ENCODE peak calls at places on chromosomes 12 and 14, in seven cellular contexts. One of them, this sample, is unnamed.
A peak's percentile ranks its signal among the peaks of the same experiment; 100 is the strongest.

GRCh38 chr12:98618952-98619351 is 25.5 kb downstream of the SLC25A3 start:
- DNase-seq in RPMI8226: no peak
- DNase-seq in activated T-helper 1 cell treated with Interleukin-2 at 50 U/mL for 16 hours: no peak
- DNase-seq in WTC11: no peak
- DNase-seq in heart left ventricle: no peak
- DNase-seq in HTR-8/SVneo: no peak
- DNase-seq in OCI-M1: peak; percentile 45
- DNase-seq in this sample: no peak

GRCh38 chr14:67764496-67764895 is 51.9 kb downstream of the ZFYVE26 start:
- DNase-seq in OCI-M1: no peak
- DNase-seq in activated T-helper 1 cell treated with Interleukin-2 at 50 U/mL for 16 hours: no peak
- DNase-seq in WTC11: no peak
- DNase-seq in heart left ventricle: no peak
- DNase-seq in RPMI8226: no peak
- DNase-seq in HTR-8/SVneo: no peak
- DNase-seq in this sample: no peak

GRCh38 chr14:80664576-80664975 is 277.0 kb downstream of the CEP128 start:
- DNase-seq in heart left ventricle: no peak
- DNase-seq in RPMI8226: no peak
- DNase-seq in activated T-helper 1 cell treated with Interleukin-2 at 50 U/mL for 16 hours: no peak
- DNase-seq in OCI-M1: no peak
- DNase-seq in WTC11: no peak
- DNase-seq in HTR-8/SVneo: peak; percentile 19
- DNase-seq in this sample: no peak

GRCh38 chr12:31011336-31011735 is 62.3 kb upstream of the DDX11 start:
- DNase-seq in heart left ventricle: no peak
- DNase-seq in OCI-M1: no peak
- DNase-seq in activated T-helper 1 cell treated with Interleukin-2 at 50 U/mL for 16 hours: no peak
- DNase-seq in WTC11: peak; percentile 7
- DNase-seq in RPMI8226: no peak
- DNase-seq in HTR-8/SVneo: no peak
- DNase-seq in this sample: no peak

GRCh38 chr12:121903202-121903601 is 14.6 kb downstream of the PSMD9 start:
- DNase-seq in WTC11: no peak
- DNase-seq in OCI-M1: peak; percentile 7
- DNase-seq in activated T-helper 1 cell treated with Interleukin-2 at 50 U/mL for 16 hours: no peak
- DNase-seq in heart left ventricle: no peak
- DNase-seq in HTR-8/SVneo: no peak
- DNase-seq in RPMI8226: no peak
- DNase-seq in this sample: no peak

GRCh38 chr14:50366115-50366514 is 30.6 kb downstream of the CDKL1 start:
- DNase-seq in WTC11: no peak
- DNase-seq in OCI-M1: no peak
- DNase-seq in activated T-helper 1 cell treated with Interleukin-2 at 50 U/mL for 16 hours: no peak
- DNase-seq in HTR-8/SVneo: no peak
- DNase-seq in heart left ventricle: no peak
- DNase-seq in RPMI8226: no peak
- DNase-seq in this sample: no peak

GRCh38 chr14:90805662-90806548 is 10.3 kb downstream of the TTC7B start:
- DNase-seq in OCI-M1: peak; percentile 46
- DNase-seq in heart left ventricle: no peak
- DNase-seq in activated T-helper 1 cell treated with Interleukin-2 at 50 U/mL for 16 hours: no peak
- DNase-seq in WTC11: no peak
- DNase-seq in RPMI8226: no peak
- DNase-seq in HTR-8/SVneo: no peak
- DNase-seq in this sample: no peak

GRCh38 chr12:76666272-76666845 is 97.6 kb upstream of the ZDHHC17 start:
- DNase-seq in HTR-8/SVneo: no peak
- DNase-seq in RPMI8226: no peak
- DNase-seq in heart left ventricle: no peak
- DNase-seq in activated T-helper 1 cell treated with Interleukin-2 at 50 U/mL for 16 hours: no peak
- DNase-seq in OCI-M1: no peak
- DNase-seq in WTC11: no peak
- DNase-seq in this sample: no peak

GRCh38 chr12:54251667-54252284 is 28.1 kb downstream of the CBX5 start:
- DNase-seq in HTR-8/SVneo: peak; percentile 64
- DNase-seq in activated T-helper 1 cell treated with Interleukin-2 at 50 U/mL for 16 hours: no peak
- DNase-seq in RPMI8226: peak; percentile 42
- DNase-seq in heart left ventricle: no peak
- DNase-seq in OCI-M1: peak; percentile 78
- DNase-seq in WTC11: no peak
- DNase-seq in this sample: no peak

GRCh38 chr14:93099643-93100042 is 16.1 kb downstream of the ITPK1 start:
- DNase-seq in HTR-8/SVneo: no peak
- DNase-seq in OCI-M1: no peak
- DNase-seq in heart left ventricle: no peak
- DNase-seq in activated T-helper 1 cell treated with Interleukin-2 at 50 U/mL for 16 hours: no peak
- DNase-seq in WTC11: no peak
- DNase-seq in RPMI8226: no peak
- DNase-seq in this sample: no peak

This sample was measured in omental fat pad.